ENCODE peak calls at places on chromosomes 7 and 10, in four cellular contexts. G is HT1080, I is HuH-7.5, N is NCI-H1048. Z is an unnamed sample.

GRCh38 chr7:45975847-45976484 is 54.9 kb upstream of the IGFBP3 start:
- DNase-seq in G (no peak), I (no peak), N (no peak), Z (no peak)

GRCh38 chr7:17495655-17496396 is 197.4 kb downstream of the AHR start:
- DNase-seq in G (no peak), I (no peak), N (no peak), Z (no peak)

GRCh38 chr10:62073429-62073828 is 171.9 kb downstream of the ARID5B start:
- DNase-seq in G (no peak), I (no peak), N (no peak), Z (no peak)

GRCh38 chr10:114779803-114780609 is 41.6 kb upstream of the FHIP2A start:
- DNase-seq in G (peak), I (no peak), N (no peak), Z (peak)

GRCh38 chr7:104898434-104898833 is 115.6 kb upstream of the KMT2E start:
- DNase-seq in G (no peak), I (no peak), N (no peak), Z (no peak)

GRCh38 chr7:73667344-73668102 is at the start of gene VPS37D:
- DNase-seq in G (peak), I (peak), N (peak), Z (peak)

GRCh38 chr7:156442503-156442902 is 198.1 kb upstream of the RNF32 start:
- DNase-seq in G (no peak), I (no peak), N (no peak), Z (no peak)

GRCh38 chr7:106050743-106051110 is 61.4 kb downstream of the SYPL1 start:
- DNase-seq in G (peak), I (no peak), N (no peak), Z (no peak)

GRCh38 chr7:50393547-50394252 is 56.5 kb downstream of the FIGNL1 start:
- DNase-seq in G (no peak), I (no peak), N (no peak), Z (no peak)

GRCh38 chr10:8361510-8361844 is 307.0 kb downstream of the GATA3 start:
- DNase-seq in G (no peak), I (no peak), N (no peak), Z (no peak)

GRCh38 chr10:66717221-66717981 is 208.4 kb upstream of the LRRTM3 start:
- DNase-seq in G (no peak), I (no peak), N (no peak), Z (no peak)

GRCh38 chr10:31754803-31755624 is 173.6 kb downstream of the ARHGAP12 start:
- DNase-seq in G (peak), I (no peak), N (no peak), Z (peak)

GRCh38 chr10:77915299-77916105 is 11.1 kb downstream of the DLG5 start:
- DNase-seq in G (no peak), I (no peak), N (no peak), Z (no peak)

GRCh38 chr7:28195925-28196324 is 15.3 kb upstream of the JAZF1 start:
- DNase-seq in G (no peak), I (no peak), N (no peak), Z (no peak)

GRCh38 chr7:3527496-3528124 is 226.6 kb downstream of the SDK1 start:
- DNase-seq in G (no peak), I (no peak), N (no peak), Z (no peak)

GRCh38 chr10:62626817-62627216 is 177.7 kb upstream of the ADO start:
- DNase-seq in G (peak), I (no peak), N (no peak), Z (no peak)

GRCh38 chr10:71567006-71567405 is 152.6 kb downstream of the C10orf105 start:
- DNase-seq in G (no peak), I (no peak), N (no peak), Z (no peak)

GRCh38 chr10:98576096-98576495 is 129.4 kb upstream of the HPS1 start:
- DNase-seq in G (no peak), I (no peak), N (no peak), Z (no peak)

GRCh38 chr10:8665322-8665721 is 610.8 kb downstream of the GATA3 start:
- DNase-seq in G (no peak), I (no peak), N (no peak), Z (no peak)

GRCh38 chr7:22628112-22628511 is 98.9 kb upstream of the IL6 start:
- DNase-seq in G (no peak), I (no peak), N (no peak), Z (no peak)

GRCh38 chr10:35195361-35196306 is 69.0 kb downstream of the CREM start:
- DNase-seq in G (peak), I (peak), N (no peak), Z (peak)

GRCh38 chr7:12917801-12918200 is 230.4 kb downstream of the ARL4A start:
- DNase-seq in G (no peak), I (no peak), N (no peak), Z (no peak)

GRCh38 chr10:132960071-132960472 is 17.7 kb upstream of the CFAP46 start:
- DNase-seq in G (no peak), I (no peak), N (no peak), Z (no peak)

GRCh38 chr10:32687546-32687945 is 241.6 kb downstream of the CCDC7 start:
- DNase-seq in G (no peak), I (no peak), N (no peak), Z (no peak)

GRCh38 chr7:45920543-45921380 is at the start of gene IGFBP3:
- DNase-seq in G (no peak), I (peak), N (peak), Z (peak)

GRCh38 chr7:29285451-29285807 is 90.9 kb downstream of the CHN2 start:
- DNase-seq in G (peak), I (no peak), N (no peak), Z (peak)

GRCh38 chr10:27857616-27858015 is 112.0 kb upstream of the MKX start:
- DNase-seq in G (no peak), I (no peak), N (no peak), Z (no peak)

GRCh38 chr7:59986-60675 is 132.2 kb upstream of the FAM20C start:
- DNase-seq in G (no peak), I (no peak), N (no peak), Z (no peak)

GRCh38 chr10:86957471-86958108 is at the start of gene MMRN2:
- DNase-seq in G (no peak), I (no peak), N (no peak), Z (no peak)

GRCh38 chr7:134084488-134085144 is 42.5 kb upstream of the LRGUK start:
- DNase-seq in G (peak), I (no peak), N (no peak), Z (no peak)

GRCh38 chr10:103648231-103648950 is 154.9 kb downstream of the NEURL1 start:
- DNase-seq in G (no peak), I (no peak), N (no peak), Z (no peak)